ENCODE peak calls at places on chromosomes 16 and 17, in four cellular contexts. U, V, D and R are unnamed samples.

GRCh38 chr17:57016066-57016763 is 38.3 kb downstream of the SCPEP1 start:
- DNase-seq in U (no peak), V (no peak), D (no peak), R (no peak)

GRCh38 chr17:10879110-10879509 is 41.2 kb upstream of the PIRT start:
- DNase-seq in U (no peak), V (peak), D (no peak), R (no peak)

GRCh38 chr16:21997693-21998480 is 3.0 kb downstream of the PDZD9 start:
- DNase-seq in U (no peak), V (peak), D (no peak), R (no peak)

GRCh38 chr16:84950906-84951305 is 60.4 kb downstream of the ZDHHC7 start:
- DNase-seq in U (no peak), V (no peak), D (no peak), R (no peak)

GRCh38 chr17:65523411-65523810 is 38.0 kb downstream of the AXIN2 start:
- DNase-seq in U (no peak), V (no peak), D (peak), R (no peak)

GRCh38 chr16:3129137-3130131 is 5.4 kb upstream of the ZNF213 start:
- DNase-seq in U (peak), V (peak), D (peak), R (peak)

GRCh38 chr16:47258874-47259461 is 115.2 kb upstream of the NETO2 start:
- DNase-seq in U (peak), V (no peak), D (peak), R (peak)

GRCh38 chr17:83186751-83187421 is 107.5 kb downstream of the METRNL start:
- DNase-seq in U (no peak), V (no peak), D (no peak), R (no peak)

GRCh38 chr16:10280262-10281170 is 98.3 kb upstream of the GRIN2A start:
- DNase-seq in U (no peak), V (no peak), D (no peak), R (no peak)

GRCh38 chr17:4155980-4156620 is 13.1 kb downstream of the CYB5D2 start:
- DNase-seq in U (no peak), V (no peak), D (no peak), R (no peak)

GRCh38 chr17:19570497-19571151 is 37.0 kb downstream of the SLC47A1 start:
- DNase-seq in U (no peak), V (no peak), D (no peak), R (no peak)

GRCh38 chr17:43734376-43734775 is 24.2 kb downstream of the SOST start:
- DNase-seq in U (peak), V (no peak), D (peak), R (no peak)

GRCh38 chr17:63946440-63947363 is 14.6 kb upstream of the CD79B start:
- DNase-seq in U (peak), V (peak), D (peak), R (peak)

GRCh38 chr17:38533706-38534497 is 71.8 kb downstream of the SRCIN1 start:
- DNase-seq in U (no peak), V (no peak), D (no peak), R (no peak)

GRCh38 chr16:66359012-66359411 is 7.5 kb upstream of the CDH5 start:
- DNase-seq in U (peak), V (no peak), D (peak), R (no peak)

GRCh38 chr16:89146211-89147005 is 25.1 kb upstream of the CDH15 start:
- DNase-seq in U (no peak), V (no peak), D (no peak), R (no peak)

GRCh38 chr17:48564200-48565023 is 13.7 kb downstream of the HOXB4 start:
- DNase-seq in U (peak), V (no peak), D (no peak), R (peak)

GRCh38 chr17:6279659-6280058 is 155.3 kb downstream of the AIPL1 start:
- DNase-seq in U (no peak), V (peak), D (no peak), R (peak)
- TF ChIP-seq CTCF in U (no peak), V (peak), D (no peak), R (peak)

GRCh38 chr16:28873543-28874201 is 4.6 kb upstream of the ATP2A1 start:
- DNase-seq in U (no peak), V (no peak), D (no peak), R (peak)
- TF ChIP-seq CTCF in U (peak), V (peak), D (peak), R (peak)

GRCh38 chr16:53498984-53499383 is 4.0 kb downstream of the AKTIP start:
- DNase-seq in U (no peak), V (no peak), D (no peak), R (no peak)

GRCh38 chr16:53492499-53492898 is 10.5 kb downstream of the AKTIP start:
- DNase-seq in U (no peak), V (no peak), D (no peak), R (no peak)

GRCh38 chr16:53489754-53490153 is 13.3 kb downstream of the AKTIP start:
- DNase-seq in U (no peak), V (no peak), D (no peak), R (no peak)

DNA sequence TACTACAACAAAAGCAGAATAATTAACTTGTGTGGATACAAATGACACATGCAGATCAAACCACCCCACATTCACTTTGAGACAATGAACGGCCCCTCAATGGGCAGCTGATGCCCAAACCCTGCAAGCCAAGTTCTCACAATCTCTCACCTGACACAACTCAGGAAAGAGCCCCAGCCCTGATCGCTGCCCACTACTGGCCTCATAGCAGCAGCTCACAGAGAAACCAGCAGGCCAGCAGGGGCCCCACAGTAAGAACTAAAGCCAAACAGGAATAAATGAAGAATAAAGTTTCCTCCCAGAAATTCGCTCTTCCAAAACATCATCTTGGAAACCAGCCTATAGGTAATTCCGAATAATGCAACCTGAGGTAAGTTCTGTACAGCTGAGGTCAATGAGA is 7.7 kb downstream of the AKTIP start:
- DNase-seq in U (no peak), V (no peak), D (no peak), R (no peak)
- TF ChIP-seq CTCF in U (no peak), V (no peak), D (no peak), R (no peak)

GRCh38 chr17:51371732-51372151 is 111.4 kb downstream of the UTP18 start:
- DNase-seq in U (peak), V (peak), D (peak), R (peak)
- TF ChIP-seq CTCF in U (peak), V (peak), D (no peak), R (peak)

GRCh38 chr17:45782889-45783592 is 1.1 kb upstream of the CRHR1 start:
- DNase-seq in U (no peak), V (peak), D (no peak), R (peak)
- TF ChIP-seq CTCF in U (peak), V (peak), D (no peak), R (peak)

GRCh38 chr16:31785126-31785525 is 88.5 kb upstream of the ZNF267 start:
- DNase-seq in U (no peak), V (no peak), D (no peak), R (no peak)

DNA sequence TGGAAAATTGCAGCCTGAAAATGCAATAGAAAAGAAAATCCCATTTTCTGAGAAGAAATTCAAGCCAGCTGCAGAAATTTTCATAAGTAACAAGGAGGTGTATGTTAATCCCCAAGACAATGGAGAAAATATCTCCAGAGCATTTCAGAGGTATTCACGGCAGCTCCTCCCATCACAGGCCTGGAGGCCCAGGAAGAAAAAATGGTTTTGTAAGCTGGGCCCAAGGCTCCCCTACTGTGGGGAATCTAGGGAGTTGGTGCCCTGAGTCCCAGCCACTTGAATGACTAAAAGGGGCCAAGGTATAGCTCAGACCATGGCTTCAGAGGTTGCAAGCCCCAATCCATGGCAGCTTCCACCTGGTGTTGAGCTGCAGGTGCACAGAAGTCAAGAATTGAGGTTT is 93.3 kb upstream of the ZNF267 start:
- DNase-seq in U (no peak), V (no peak), D (no peak), R (no peak)
- TF ChIP-seq CTCF in U (no peak), V (no peak), D (no peak), R (no peak)

DNA sequence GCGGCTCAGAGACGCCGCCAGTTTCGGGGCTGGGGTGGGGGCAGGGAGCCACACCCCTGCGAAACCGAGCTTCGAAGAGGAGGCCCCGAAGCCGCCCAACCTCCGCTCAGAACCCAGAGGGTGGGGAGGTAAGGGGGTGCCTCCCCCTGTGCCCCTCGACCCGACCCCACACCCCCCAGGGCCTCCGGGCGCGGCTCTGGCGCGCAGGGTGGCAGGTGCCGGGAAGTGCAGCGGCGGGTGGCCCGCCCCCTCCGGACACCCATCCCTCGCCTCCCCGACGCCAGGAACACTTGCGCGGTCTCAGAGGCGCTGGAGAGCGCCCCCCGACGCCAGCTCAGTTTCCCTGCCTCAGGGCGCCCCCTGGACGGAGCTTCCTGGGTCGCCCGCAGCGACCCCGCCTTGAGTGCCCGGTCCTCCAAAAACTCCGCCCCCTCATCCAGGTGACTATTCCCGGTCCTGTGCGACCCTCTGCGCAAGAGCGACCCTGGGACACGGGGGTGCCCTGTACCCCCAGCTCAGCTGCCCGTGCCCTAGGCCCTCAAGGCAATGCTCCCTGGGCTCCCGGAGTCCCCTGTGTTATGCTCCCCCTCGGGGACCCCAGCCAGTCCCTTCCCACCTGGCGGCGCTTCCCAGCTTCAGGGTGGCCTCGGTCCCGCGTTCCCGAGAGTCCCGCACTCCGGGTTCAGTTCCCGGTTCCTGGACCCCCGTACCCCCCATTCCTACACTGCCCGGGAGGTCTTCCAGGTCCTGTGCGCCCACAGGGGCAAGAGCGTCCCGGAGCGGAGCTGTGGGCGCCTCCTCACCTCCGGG is 562 bp downstream of the PPL start:
- DNase-seq in U (no peak), V (peak), D (peak), R (no peak)
- TF ChIP-seq CTCF in U (peak), V (peak), D (peak), R (no peak)

GRCh38 chr17:6752068-6752909 is 3.6 kb upstream of the XAF1 start:
- DNase-seq in U (peak), V (peak), D (peak), R (no peak)

GRCh38 chr17:6748617-6749016 is 7.2 kb upstream of the XAF1 start:
- DNase-seq in U (no peak), V (no peak), D (no peak), R (no peak)

GRCh38 chr17:6753006-6753445 is 2.8 kb upstream of the XAF1 start:
- DNase-seq in U (peak), V (peak), D (peak), R (peak)

GRCh38 chr17:6753565-6753964 is 2.3 kb upstream of the XAF1 start:
- DNase-seq in U (no peak), V (no peak), D (no peak), R (no peak)

GRCh38 chr17:6749519-6749918 is 6.3 kb upstream of the XAF1 start:
- DNase-seq in U (peak), V (no peak), D (peak), R (no peak)
- TF ChIP-seq CTCF in U (no peak), V (peak), D (no peak), R (no peak)

GRCh38 chr17:81052199-81052997 is 17.4 kb downstream of the BAIAP2 start:
- DNase-seq in U (no peak), V (no peak), D (no peak), R (peak)
- TF ChIP-seq CTCF in U (no peak), V (no peak), D (no peak), R (no peak)

GRCh38 chr16:83100679-83101078 is 473.9 kb downstream of the CDH13 start:
- DNase-seq in U (no peak), V (no peak), D (peak), R (no peak)

GRCh38 chr16:83109736-83110135 is 483.0 kb downstream of the CDH13 start:
- DNase-seq in U (peak), V (no peak), D (no peak), R (no peak)

GRCh38 chr16:83102336-83102735 is 475.6 kb downstream of the CDH13 start:
- DNase-seq in U (no peak), V (no peak), D (no peak), R (no peak)

GRCh38 chr16:83110221-83110768 is 483.5 kb downstream of the CDH13 start:
- DNase-seq in U (no peak), V (no peak), D (no peak), R (no peak)

DNA sequence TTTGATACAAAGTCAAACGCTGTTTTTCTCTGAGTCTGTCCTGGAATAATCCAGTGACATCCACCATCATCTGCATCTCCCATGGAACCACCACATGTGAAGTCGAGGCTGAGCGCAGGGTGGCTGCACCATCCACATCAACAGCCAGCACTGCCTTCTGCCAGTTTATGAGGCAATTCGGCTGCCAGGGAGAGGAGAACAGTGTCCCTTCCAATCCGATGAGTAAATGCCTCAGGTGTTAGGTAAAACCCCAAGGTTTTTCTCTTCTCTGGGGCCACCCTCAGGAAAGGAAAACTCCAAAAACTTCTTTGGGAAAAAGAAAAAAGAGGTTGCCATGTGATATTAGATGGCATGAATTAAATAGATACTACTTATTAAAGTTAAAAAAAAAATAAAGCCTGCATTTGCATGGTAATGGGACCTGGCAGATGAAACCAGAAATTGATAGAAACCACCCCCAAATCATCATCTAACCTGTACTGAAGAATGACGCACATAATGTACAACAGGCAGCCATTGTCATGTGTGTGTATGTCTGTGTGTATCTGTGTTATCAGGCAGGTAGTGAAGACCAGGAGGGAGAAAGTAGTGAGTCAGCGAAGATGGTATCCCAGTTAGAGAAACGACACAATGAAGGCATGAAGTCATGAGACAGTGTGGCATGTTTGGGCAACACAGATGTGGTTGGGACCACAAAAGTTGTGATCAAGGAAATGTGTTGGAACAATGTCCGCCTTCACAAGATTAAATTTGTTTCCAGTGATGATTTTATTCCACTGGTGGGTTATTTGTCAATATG is 478.7 kb downstream of the CDH13 start:
- DNase-seq in U (no peak), V (no peak), D (no peak), R (no peak)
- TF ChIP-seq CTCF in U (no peak), V (no peak), D (no peak), R (no peak)